ENCODE peak calls at places on chromosome 22, in eight cellular contexts. C, Z, O, S, Y, Q, U and X are unnamed samples.

GRCh38 chr22:28547132-28547842 is 132.4 kb downstream of the TTC28 start:
- DNase-seq in Q (peak), U (no peak), C (peak), O (no peak), S (no peak), Z (peak), Y (no peak), X (peak)

GRCh38 chr22:25081409-25081824 is 118.2 kb upstream of the CRYBB3 start:
- DNase-seq in O (no peak), S (no peak), Q (no peak), C (peak), Z (no peak), Y (no peak), U (peak), X (peak)

GRCh38 chr22:50089231-50090140 is at the start of gene MOV10L1:
- DNase-seq in U (no peak), Z (no peak), Q (no peak), Y (no peak), S (no peak), O (no peak), C (no peak), X (peak)

GRCh38 chr22:41417622-41418390 is 28.8 kb downstream of the TOB2 start:
- DNase-seq in Q (no peak), O (peak), U (no peak), Z (no peak), Y (peak), C (no peak), S (peak), X (no peak)

GRCh38 chr22:20779813-20780148 is 5.9 kb downstream of the SERPIND1 start:
- DNase-seq in Y (no peak), S (no peak), Z (peak), C (peak), U (no peak), Q (peak), O (no peak), X (peak)

GRCh38 chr22:43157874-43158546 is 6.7 kb downstream of the TSPO start:
- DNase-seq in Y (no peak), S (no peak), O (no peak), Z (no peak), Q (no peak), C (no peak), U (no peak), X (no peak)

GRCh38 chr22:49925525-49926128 is 7.2 kb downstream of the CRELD2 start:
- DNase-seq in S (no peak), Y (no peak), Z (no peak), U (peak), Q (no peak), C (no peak), O (no peak), X (no peak)

GRCh38 chr22:48886604-48887393 is 940.9 kb downstream of the BRD1 start:
- DNase-seq in Y (peak), C (no peak), S (peak), O (peak), U (no peak), Q (no peak), Z (no peak), X (no peak)

GRCh38 chr22:49960967-49961600 is 512 bp downstream of the PIM3 start:
- DNase-seq in Y (peak), Q (no peak), U (peak), C (no peak), O (peak), Z (no peak), S (peak), X (peak)

GRCh38 chr22:17738386-17739128 is 35.7 kb downstream of the BID start:
- DNase-seq in S (no peak), C (no peak), Z (no peak), Q (no peak), Y (no peak), O (no peak), U (no peak), X (no peak)

GRCh38 chr22:33687464-33687863 is 232.8 kb downstream of the LARGE1 start:
- DNase-seq in Z (no peak), U (no peak), O (no peak), S (no peak), Y (no peak), Q (no peak), C (no peak), X (no peak)

GRCh38 chr22:39414377-39414776 is 14.8 kb downstream of the TAB1 start:
- DNase-seq in Q (no peak), U (no peak), Z (no peak), C (no peak), S (no peak), O (no peak), Y (no peak), X (no peak)

GRCh38 chr22:19229600-19229999 is 51.1 kb upstream of the SLC25A1 start:
- DNase-seq in Y (no peak), O (no peak), S (no peak), U (no peak), C (no peak), Z (no peak), Q (no peak), X (no peak)

GRCh38 chr22:21612858-21613257 is 17.0 kb downstream of the YDJC start:
- DNase-seq in C (no peak), O (no peak), S (no peak), U (no peak), Z (no peak), Y (no peak), Q (no peak), X (no peak)

GRCh38 chr22:29780220-29780619 is 13.1 kb downstream of the UQCR10 start:
- DNase-seq in Y (no peak), S (no peak), O (no peak), Q (no peak), Z (no peak), U (no peak), C (no peak), X (no peak)

GRCh38 chr22:29936186-29936585 is 53.2 kb downstream of the MTMR3 start:
- DNase-seq in S (no peak), O (no peak), U (no peak), Q (no peak), C (no peak), Y (no peak), Z (no peak), X (no peak)

GRCh38 chr22:40020956-40021355 is 26.2 kb downstream of the FAM83F start:
- DNase-seq in S (no peak), Q (no peak), O (no peak), Z (no peak), U (no peak), C (no peak), Y (no peak), X (no peak)

GRCh38 chr22:22103078-22103593 is 120.5 kb upstream of the TOP3B start:
- DNase-seq in Z (no peak), S (no peak), C (no peak), U (peak), O (no peak), Q (no peak), Y (no peak), X (peak)

GRCh38 chr22:46011627-46012181 is 34.7 kb upstream of the WNT7B start:
- DNase-seq in Q (no peak), C (no peak), Z (no peak), U (no peak), S (peak), O (peak), Y (peak), X (no peak)

GRCh38 chr22:46010951-46011626 is 34.1 kb upstream of the WNT7B start:
- DNase-seq in Z (no peak), U (no peak), O (peak), Y (peak), S (peak), C (no peak), Q (no peak), X (no peak)

GRCh38 chr22:46013460-46014416 is 36.8 kb upstream of the WNT7B start:
- DNase-seq in U (peak), O (peak), S (peak), Y (peak), C (peak), Z (peak), Q (peak), X (peak)

GRCh38 chr22:46012182-46012880 is 35.4 kb upstream of the WNT7B start:
- DNase-seq in U (no peak), S (peak), Z (no peak), C (no peak), Y (no peak), Q (no peak), O (peak), X (no peak)

GRCh38 chr22:46012881-46013281 is 35.9 kb upstream of the WNT7B start:
- DNase-seq in C (no peak), O (peak), Q (no peak), Z (no peak), Y (peak), S (peak), U (no peak), X (no peak)
- H3K4me3 ChIP-seq in C (no peak), O (peak), Q (peak), Z (peak), Y (peak), S (peak), U (peak), X (no peak)

GRCh38 chr22:37627091-37627490 is 12.4 kb upstream of the SH3BP1 start:
- DNase-seq in U (no peak), Y (no peak), Q (no peak), S (no peak), Z (no peak), O (no peak), C (no peak), X (no peak)

GRCh38 chr22:37627545-37627944 is 11.9 kb upstream of the SH3BP1 start:
- DNase-seq in Q (no peak), U (peak), O (no peak), C (no peak), Y (peak), S (no peak), Z (no peak), X (no peak)

GRCh38 chr22:37629928-37630327 is 9.5 kb upstream of the SH3BP1 start:
- DNase-seq in U (no peak), Q (no peak), Z (no peak), O (no peak), S (no peak), Y (no peak), C (no peak), X (no peak)

GRCh38 chr22:37630839-37631435 is 8.5 kb upstream of the SH3BP1 start:
- DNase-seq in Y (no peak), Z (no peak), C (no peak), Q (no peak), S (no peak), O (no peak), U (no peak), X (peak)

DNA sequence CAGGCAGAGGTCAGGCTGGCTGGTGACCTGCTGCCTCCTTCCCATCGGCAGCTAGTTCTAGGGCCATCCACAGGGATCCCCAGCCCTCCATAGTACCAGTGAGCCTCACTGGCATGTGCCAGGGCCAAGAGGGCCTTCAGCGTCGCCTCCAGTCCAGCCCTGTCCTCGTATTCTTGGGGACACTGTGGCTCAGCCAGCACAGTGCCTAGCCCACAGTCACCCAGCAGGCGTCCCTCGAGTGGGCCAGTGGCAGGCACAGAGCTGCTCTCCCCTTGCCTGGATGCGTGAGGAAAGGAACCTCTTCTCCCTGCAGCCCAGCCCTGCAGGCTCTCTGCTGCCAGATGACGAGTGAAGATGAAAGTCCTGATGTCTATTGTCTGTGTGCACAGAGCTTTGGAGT is 10.6 kb upstream of the SH3BP1 start:
- DNase-seq in Z (no peak), U (no peak), O (no peak), Q (no peak), C (no peak), Y (no peak), S (no peak), X (no peak)
- TF ChIP-seq CTCF in Z (no peak), U (no peak), O (no peak), Q (no peak), C (no peak), Y (no peak), S (no peak), X (no peak)

GRCh38 chr22:45504703-45505341 is 2.1 kb downstream of the FBLN1 start:
- DNase-seq in C (peak), Z (no peak), O (no peak), S (no peak), Y (peak), Q (peak), U (no peak), X (peak)

GRCh38 chr22:45502215-45503070 is at the start of gene FBLN1:
- DNase-seq in Y (peak), O (no peak), S (peak), U (no peak), Z (no peak), Q (no peak), C (no peak), X (no peak)

GRCh38 chr22:45505991-45506743 is 3.5 kb downstream of the FBLN1 start:
- DNase-seq in Y (peak), O (no peak), U (no peak), Q (no peak), S (no peak), Z (no peak), C (no peak), X (no peak)

GRCh38 chr22:45503816-45504702 is 1.4 kb downstream of the FBLN1 start:
- DNase-seq in Y (peak), Z (peak), C (peak), O (no peak), S (peak), U (no peak), Q (peak), X (peak)

GRCh38 chr22:45503071-45503815 is 560 bp downstream of the FBLN1 start:
- DNase-seq in S (peak), Q (no peak), O (no peak), C (no peak), Y (peak), Z (no peak), U (no peak), X (no peak)
- H3K4me3 ChIP-seq in S (peak), Q (peak), O (peak), C (peak), Y (peak), Z (peak), U (no peak), X (peak)

GRCh38 chr22:45195616-45196015 is 31.9 kb downstream of the NUP50 start:
- DNase-seq in Q (no peak), Y (no peak), C (no peak), O (no peak), Z (no peak), S (no peak), U (no peak), X (no peak)
- TF ChIP-seq CTCF in Q (no peak), Y (no peak), C (no peak), O (no peak), Z (no peak), S (no peak), U (no peak), X (no peak)

GRCh38 chr22:36334081-36334831 is 53.5 kb downstream of the MYH9 start:
- DNase-seq in Z (no peak), U (no peak), S (peak), C (no peak), Q (no peak), Y (peak), O (no peak), X (no peak)
- H3K4me3 ChIP-seq in Z (no peak), U (no peak), S (no peak), C (no peak), Q (no peak), Y (no peak), O (no peak), X (no peak)